ENCODE peak calls at places on chromosome 10, in nine cellular contexts. K is cardiac fibroblast, S is OCI-LY7, F is Panc1, I is RWPE2, O is AG09309, B is lower leg skin, D is AG10803, U is tibial artery. Y is an unnamed sample.

GRCh38 chr10:116208999-116209398 is 64.0 kb downstream of the GFRA1 start:
- DNase-seq in O (no peak), F (no peak), D (no peak), B (no peak), S (no peak), K (no peak), I (no peak), U (no peak), Y (no peak)

GRCh38 chr10:28180654-28181053 is 122.2 kb downstream of the MPP7 start:
- DNase-seq in F (no peak), K (no peak), I (no peak), U (no peak), S (peak), B (no peak), D (no peak), O (no peak), Y (peak)

GRCh38 chr10:15780353-15781135 is 60.8 kb upstream of the ITGA8 start:
- DNase-seq in D (peak), O (no peak), U (peak), I (no peak), B (no peak), S (no peak), F (no peak), K (peak), Y (no peak)

GRCh38 chr10:53597835-53598251 is 825.3 kb upstream of the MBL2 start:
- DNase-seq in K (no peak), U (no peak), D (no peak), I (no peak), O (no peak), S (no peak), B (no peak), F (no peak), Y (no peak)

GRCh38 chr10:53260213-53260612 is 487.6 kb upstream of the MBL2 start:
- DNase-seq in F (no peak), K (no peak), D (no peak), S (no peak), O (no peak), B (no peak), U (no peak), I (no peak), Y (no peak)

GRCh38 chr10:85510682-85511081 is 855.9 kb downstream of the GRID1 start:
- DNase-seq in I (no peak), K (no peak), O (no peak), B (no peak), D (no peak), F (no peak), U (no peak), S (no peak), Y (no peak)

GRCh38 chr10:17256026-17256425 is 28.0 kb downstream of the VIM start:
- DNase-seq in K (no peak), B (no peak), U (no peak), I (no peak), S (no peak), O (no peak), D (peak), F (no peak), Y (no peak)

GRCh38 chr10:108204528-108205313 is 1040.2 kb upstream of the SORCS1 start:
- DNase-seq in S (peak), I (no peak), B (no peak), D (peak), F (peak), K (peak), O (no peak), U (no peak), Y (no peak)

GRCh38 chr10:88399240-88399639 is 183.9 kb downstream of the RNLS start:
- DNase-seq in O (no peak), U (no peak), F (no peak), D (no peak), I (no peak), S (no peak), K (no peak), B (no peak), Y (no peak)

GRCh38 chr10:88404133-88404532 is 179.0 kb downstream of the RNLS start:
- DNase-seq in D (no peak), I (no peak), K (no peak), U (no peak), S (no peak), O (no peak), B (no peak), F (no peak), Y (no peak)

DNA sequence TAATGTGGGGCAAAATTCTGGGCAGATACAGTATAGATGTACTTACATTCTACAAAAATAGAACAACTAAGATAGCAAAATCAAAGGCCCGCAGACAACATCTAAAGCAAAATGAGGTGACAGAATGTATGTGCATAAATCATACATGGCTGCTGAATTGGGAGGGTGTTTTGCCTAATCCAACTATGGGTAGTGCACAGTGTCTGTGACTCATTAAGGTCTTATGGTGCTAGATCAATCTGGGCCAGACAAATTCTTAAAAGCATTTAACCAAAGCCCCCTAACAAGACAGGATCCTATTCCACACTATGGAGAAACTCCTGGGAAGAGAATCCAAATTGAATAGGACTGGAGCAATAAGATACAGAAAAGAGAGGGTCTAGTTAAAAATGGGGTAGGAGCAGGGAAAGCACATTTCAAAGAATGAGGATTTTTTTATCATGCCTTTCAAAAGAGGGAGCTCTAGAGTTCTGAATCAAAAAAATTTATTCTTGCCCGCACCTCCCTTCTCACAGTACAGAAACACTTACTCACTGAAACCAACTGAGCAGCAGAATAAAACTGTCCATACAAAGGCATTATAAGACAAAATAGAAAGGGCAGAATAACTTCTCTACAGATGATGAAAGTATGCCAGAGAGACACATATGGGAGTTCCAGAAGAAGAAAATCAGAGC is 181.3 kb downstream of the RNLS start:
- DNase-seq in S (no peak), F (no peak), D (peak), O (no peak), B (no peak), I (no peak), K (peak), U (no peak), Y (no peak)
- TF ChIP-seq CTCF in S (peak), F (peak), D (peak), O (peak), B (no peak), I (peak), K (peak), U (peak), Y (peak)

GRCh38 chr10:93062499-93063216 is 2.1 kb downstream of the CYP26C1 start:
- DNase-seq in O (no peak), D (peak), K (peak), B (no peak), F (no peak), U (no peak), S (no peak), I (no peak), Y (no peak)
- H3K4me3 ChIP-seq in O (peak), D (peak), K (peak), B (no peak), F (peak), U (peak), S (no peak), I (peak), Y (peak)

GRCh38 chr10:132452216-132452650 is 55.2 kb downstream of the PWWP2B start:
- DNase-seq in F (no peak), K (no peak), S (no peak), I (no peak), O (no peak), D (no peak), B (no peak), U (no peak), Y (no peak)

GRCh38 chr10:132451506-132452215 is 54.7 kb downstream of the PWWP2B start:
- DNase-seq in U (no peak), K (no peak), I (no peak), S (no peak), B (no peak), O (no peak), D (no peak), F (no peak), Y (no peak)

GRCh38 chr10:132452651-132453469 is 55.9 kb downstream of the PWWP2B start:
- DNase-seq in D (peak), I (no peak), F (no peak), S (peak), O (no peak), U (peak), B (peak), K (peak), Y (peak)

GRCh38 chr10:132454296-132455198 is 57.5 kb downstream of the PWWP2B start:
- DNase-seq in U (no peak), O (no peak), S (no peak), B (no peak), K (no peak), D (no peak), I (no peak), F (no peak), Y (no peak)

DNA sequence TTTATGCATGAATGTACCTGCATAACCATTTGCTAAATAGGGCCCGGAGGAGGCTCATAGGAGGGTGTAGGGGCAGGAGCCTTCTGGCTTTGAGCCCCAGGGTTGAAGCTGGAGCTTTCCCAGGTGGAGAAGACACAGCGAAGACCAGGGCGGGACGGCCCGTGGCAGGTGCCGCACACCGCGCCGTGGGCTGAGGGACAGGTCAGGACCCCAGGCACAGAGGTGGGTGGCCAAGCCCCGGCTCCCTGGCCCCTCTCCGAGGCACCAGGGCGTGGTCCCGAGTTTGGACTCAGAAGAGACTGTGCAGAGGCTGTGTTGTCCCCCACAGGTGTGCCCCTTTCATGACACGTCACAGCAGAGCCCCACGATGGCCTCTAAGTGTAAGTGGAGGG is 56.5 kb downstream of the PWWP2B start:
- DNase-seq in U (no peak), D (no peak), F (no peak), S (no peak), K (no peak), I (no peak), B (no peak), O (no peak), Y (no peak)
- TF ChIP-seq CTCF in U (no peak), D (no peak), F (peak), S (peak), K (no peak), I (peak), B (no peak), O (no peak), Y (no peak)

GRCh38 chr10:100828744-100829102 is 83.3 kb downstream of the PAX2 start:
- DNase-seq in K (no peak), D (no peak), O (no peak), F (no peak), I (no peak), B (no peak), S (peak), U (no peak), Y (no peak)

GRCh38 chr10:100831742-100832141 is 81.0 kb upstream of the SLF2 start:
- DNase-seq in B (no peak), S (no peak), K (no peak), O (no peak), D (no peak), U (no peak), I (no peak), F (no peak), Y (no peak)

GRCh38 chr10:100829103-100829870 is 83.5 kb upstream of the SLF2 start:
- DNase-seq in D (no peak), O (no peak), B (no peak), S (peak), I (no peak), K (no peak), U (no peak), F (no peak), Y (no peak)

GRCh38 chr10:100830728-100831110 is 82.0 kb upstream of the SLF2 start:
- DNase-seq in K (no peak), O (no peak), D (no peak), F (no peak), U (no peak), B (no peak), S (no peak), I (no peak), Y (no peak)

GRCh38 chr10:100829933-100830727 is 82.6 kb upstream of the SLF2 start:
- DNase-seq in B (no peak), K (no peak), F (no peak), I (no peak), S (no peak), O (no peak), U (no peak), D (no peak), Y (no peak)
- H3K4me3 ChIP-seq in B (no peak), K (no peak), F (no peak), I (no peak), S (no peak), O (no peak), U (peak), D (no peak), Y (no peak)

GRCh38 chr10:97888641-97889262 is 39.1 kb downstream of the GOLGA7B start:
- DNase-seq in F (no peak), D (peak), U (no peak), K (peak), S (no peak), I (peak), O (peak), B (no peak), Y (peak)
- TF ChIP-seq CTCF in F (no peak), D (peak), U (no peak), K (no peak), S (no peak), I (peak), O (peak), B (no peak), Y (peak)

GRCh38 chr10:47297796-47298540 is 2.0 kb upstream of the GDF10 start:
- DNase-seq in O (no peak), F (no peak), I (peak), S (no peak), K (no peak), B (no peak), U (no peak), D (no peak), Y (no peak)

GRCh38 chr10:47299989-47300931 is at the start of gene GDF10:
- DNase-seq in S (no peak), O (no peak), I (no peak), F (no peak), K (no peak), B (no peak), D (no peak), U (no peak), Y (no peak)

GRCh38 chr10:47298730-47299129 is 1.3 kb upstream of the GDF10 start:
- DNase-seq in S (no peak), B (no peak), I (no peak), F (no peak), K (no peak), U (no peak), O (no peak), D (no peak), Y (no peak)

GRCh38 chr10:47301833-47302232 is 1.8 kb downstream of the GDF10 start:
- DNase-seq in F (no peak), S (no peak), O (no peak), D (no peak), U (no peak), B (no peak), I (no peak), K (no peak), Y (no peak)

GRCh38 chr10:47299611-47299988 is 397 bp upstream of the GDF10 start:
- DNase-seq in S (no peak), O (no peak), D (no peak), I (no peak), U (no peak), B (no peak), F (no peak), K (no peak), Y (no peak)
- H3K4me3 ChIP-seq in S (no peak), O (no peak), D (no peak), I (no peak), U (peak), B (peak), F (no peak), K (no peak), Y (no peak)

DNA sequence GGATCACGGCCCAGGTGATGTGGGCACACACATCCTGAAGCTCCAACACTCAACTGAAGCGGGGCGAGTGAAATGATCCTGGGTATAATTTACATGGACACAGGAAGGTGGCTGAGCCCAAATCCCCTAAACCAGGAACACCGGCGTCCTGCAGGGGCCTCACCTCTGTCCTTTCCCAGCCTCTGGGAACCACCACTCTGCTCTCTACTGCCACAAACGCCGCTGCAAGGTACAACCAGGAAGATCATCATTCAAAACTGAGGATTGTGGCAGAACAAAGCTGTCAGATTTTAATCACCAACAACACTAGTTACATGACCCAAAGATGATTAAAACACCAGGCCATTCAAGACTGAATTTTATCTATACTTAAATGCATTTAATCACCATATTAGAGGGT is 104.0 kb downstream of the DIP2C start:
- DNase-seq in F (no peak), B (no peak), I (peak), K (no peak), D (no peak), O (no peak), S (no peak), U (no peak), Y (no peak)
- TF ChIP-seq CTCF in F (no peak), B (no peak), I (no peak), K (no peak), D (no peak), O (no peak), S (peak), U (no peak), Y (no peak)

DNA sequence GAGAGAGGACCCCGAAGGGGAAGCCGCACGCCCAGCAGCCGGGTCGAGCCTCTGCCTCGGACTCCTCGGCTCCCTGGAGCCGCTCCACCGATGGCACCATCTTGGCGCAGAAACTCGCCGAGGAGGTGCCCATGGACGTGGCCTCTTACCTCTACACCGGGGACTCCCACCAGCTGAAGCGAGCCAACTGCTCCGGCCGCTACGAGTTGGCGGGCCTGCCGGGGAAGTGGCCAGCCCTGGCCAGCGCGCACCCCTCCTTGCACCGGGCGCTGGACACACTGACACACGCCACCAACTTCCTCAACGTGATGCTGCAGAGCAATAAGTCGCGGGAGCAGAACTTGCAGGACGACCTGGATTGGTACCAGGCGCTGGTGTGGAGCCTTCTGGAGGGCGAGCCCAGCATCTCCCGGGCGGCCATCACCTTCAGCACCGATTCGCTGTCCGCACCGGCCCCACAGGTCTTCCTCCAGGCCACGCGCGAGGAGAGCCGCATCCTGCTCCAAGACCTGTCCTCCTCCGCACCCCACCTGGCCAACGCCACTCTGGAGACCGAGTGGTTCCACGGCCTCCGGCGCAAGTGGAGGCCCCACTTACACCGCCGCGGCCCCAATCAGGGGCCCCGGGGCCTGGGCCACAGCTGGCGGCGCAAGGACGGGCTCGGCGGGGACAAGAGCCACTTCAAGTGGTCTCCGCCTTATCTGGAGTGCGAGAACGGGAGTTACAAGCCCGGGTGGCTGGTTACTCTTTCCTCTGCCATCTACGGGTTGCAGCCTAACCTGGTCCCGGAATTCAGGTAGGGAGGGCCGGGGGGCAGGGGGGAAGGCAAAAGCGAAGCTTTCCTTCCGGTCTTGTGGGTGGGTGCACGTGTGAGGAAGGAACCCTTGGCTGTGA is 973 bp downstream of the GPR158 start:
- DNase-seq in U (no peak), D (no peak), I (no peak), O (no peak), B (no peak), F (no peak), K (no peak), S (no peak), Y (no peak)
- H3K4me3 ChIP-seq in U (peak), D (no peak), I (no peak), O (no peak), B (no peak), F (peak), K (peak), S (no peak), Y (no peak)

GRCh38 chr10:75926763-75927162 is 495.3 kb downstream of the LRMDA start:
- DNase-seq in F (no peak), I (no peak), S (peak), K (no peak), B (no peak), O (no peak), D (no peak), U (no peak), Y (no peak)

GRCh38 chr10:75925999-75926398 is 494.6 kb downstream of the LRMDA start:
- DNase-seq in B (no peak), K (no peak), O (no peak), U (no peak), S (no peak), F (no peak), D (no peak), I (no peak), Y (no peak)

GRCh38 chr10:75919913-75920312 is 488.5 kb downstream of the LRMDA start:
- DNase-seq in I (no peak), B (no peak), D (no peak), F (no peak), O (no peak), S (no peak), K (no peak), U (no peak), Y (no peak)

GRCh38 chr10:75924309-75924920 is 493.0 kb downstream of the LRMDA start:
- DNase-seq in I (no peak), D (no peak), U (no peak), F (no peak), O (no peak), B (no peak), S (no peak), K (no peak), Y (no peak)

GRCh38 chr10:75922435-75922834 is 491.0 kb downstream of the LRMDA start:
- DNase-seq in F (no peak), I (no peak), U (no peak), S (no peak), O (no peak), B (no peak), K (peak), D (peak), Y (no peak)
- TF ChIP-seq CTCF in F (peak), I (no peak), U (no peak), S (no peak), O (peak), B (no peak), K (peak), D (peak), Y (peak)

GRCh38 chr10:1492641-1493040 is 244.7 kb downstream of the ADARB2 start:
- DNase-seq in U (no peak), S (no peak), B (no peak), D (no peak), F (no peak), K (no peak), I (no peak), O (no peak), Y (no peak)

GRCh38 chr10:1486841-1487240 is 250.5 kb downstream of the ADARB2 start:
- DNase-seq in B (no peak), I (no peak), S (no peak), K (no peak), U (no peak), O (no peak), F (no peak), D (no peak), Y (no peak)

GRCh38 chr10:1487288-1487687 is 250.0 kb downstream of the ADARB2 start:
- DNase-seq in D (no peak), B (no peak), O (no peak), K (no peak), I (no peak), S (no peak), U (no peak), F (no peak), Y (no peak)

GRCh38 chr10:1489801-1490200 is 247.5 kb downstream of the ADARB2 start:
- DNase-seq in S (peak), I (no peak), D (no peak), K (no peak), F (no peak), O (no peak), B (no peak), U (no peak), Y (no peak)

GRCh38 chr10:1488970-1489548 is 248.3 kb downstream of the ADARB2 start:
- DNase-seq in S (peak), F (no peak), O (no peak), D (no peak), K (no peak), U (no peak), I (no peak), B (no peak), Y (no peak)
- H3K4me3 ChIP-seq in S (peak), F (no peak), O (no peak), D (no peak), K (no peak), U (no peak), I (no peak), B (no peak), Y (no peak)

Y was measured in epithelial cell of proximal tubule.